ENCODE peak calls at places on chromosomes 2 and 18, in eight cellular contexts. One of them, this sample, is unnamed.

GRCh38 chr2:239143858-239144712 is 256.7 kb downstream of the HDAC4 start:
- DNase-seq in stimulated activated CD8-positive, alpha-beta memory T cell treated with anti-CD3 and anti-CD28 coated beads, Interleukin-2, amount 100 ng/mL, for 48 hours: no peak
- DNase-seq in stimulated activated CD4-positive, alpha-beta T cell treated with anti-CD3 and anti-CD28 coated beads, Interleukin-4, amount 100 ng/mL, for 48 hours: no peak
- DNase-seq in body of pancreas: peak; percentile 25
- DNase-seq in small intestine: peak; percentile 24
- DNase-seq in hypothalamus: no peak
- DNase-seq in AG04450: peak; percentile 21
- DNase-seq in CD8-positive, alpha-beta T cell: no peak
- DNase-seq in this sample: peak; percentile 7

GRCh38 chr2:215920244-215921100 is 92.9 kb downstream of the MREG start:
- DNase-seq in hypothalamus: no peak
- DNase-seq in stimulated activated CD4-positive, alpha-beta T cell treated with anti-CD3 and anti-CD28 coated beads, Interleukin-4, amount 100 ng/mL, for 48 hours: peak; percentile 49
- DNase-seq in AG04450: peak; percentile 65
- DNase-seq in CD8-positive, alpha-beta T cell: peak; percentile 31
- DNase-seq in stimulated activated CD8-positive, alpha-beta memory T cell treated with anti-CD3 and anti-CD28 coated beads, Interleukin-2, amount 100 ng/mL, for 48 hours: peak; percentile 7
- DNase-seq in body of pancreas: peak; percentile 60
- DNase-seq in small intestine: peak; percentile 55
- DNase-seq in this sample: peak; percentile 86

GRCh38 chr2:10223471-10223870 is 79.2 kb upstream of the HPCAL1 start:
- DNase-seq in stimulated activated CD4-positive, alpha-beta T cell treated with anti-CD3 and anti-CD28 coated beads, Interleukin-4, amount 100 ng/mL, for 48 hours: no peak
- DNase-seq in CD8-positive, alpha-beta T cell: no peak
- DNase-seq in stimulated activated CD8-positive, alpha-beta memory T cell treated with anti-CD3 and anti-CD28 coated beads, Interleukin-2, amount 100 ng/mL, for 48 hours: no peak
- DNase-seq in small intestine: no peak
- DNase-seq in hypothalamus: no peak
- DNase-seq in AG04450: no peak
- DNase-seq in body of pancreas: no peak
- DNase-seq in this sample: no peak

GRCh38 chr2:10057231-10058107 is 14.1 kb downstream of the KLF11 start:
- DNase-seq in CD8-positive, alpha-beta T cell: no peak
- DNase-seq in stimulated activated CD4-positive, alpha-beta T cell treated with anti-CD3 and anti-CD28 coated beads, Interleukin-4, amount 100 ng/mL, for 48 hours: no peak
- DNase-seq in small intestine: peak; percentile 60
- DNase-seq in hypothalamus: no peak
- DNase-seq in AG04450: peak; percentile 62
- DNase-seq in body of pancreas: no peak
- DNase-seq in stimulated activated CD8-positive, alpha-beta memory T cell treated with anti-CD3 and anti-CD28 coated beads, Interleukin-2, amount 100 ng/mL, for 48 hours: no peak
- DNase-seq in this sample: peak; percentile 75

GRCh38 chr18:79740741-79741700 is 56.7 kb upstream of the KCNG2 start:
- DNase-seq in stimulated activated CD4-positive, alpha-beta T cell treated with anti-CD3 and anti-CD28 coated beads, Interleukin-4, amount 100 ng/mL, for 48 hours: no peak
- DNase-seq in hypothalamus: no peak
- DNase-seq in body of pancreas: no peak
- DNase-seq in CD8-positive, alpha-beta T cell: no peak
- DNase-seq in AG04450: no peak
- DNase-seq in small intestine: no peak
- DNase-seq in stimulated activated CD8-positive, alpha-beta memory T cell treated with anti-CD3 and anti-CD28 coated beads, Interleukin-2, amount 100 ng/mL, for 48 hours: no peak
- DNase-seq in this sample: no peak

GRCh38 chr2:102592601-102593000 is 26.8 kb upstream of the SLC9A2 start:
- DNase-seq in hypothalamus: no peak
- DNase-seq in stimulated activated CD4-positive, alpha-beta T cell treated with anti-CD3 and anti-CD28 coated beads, Interleukin-4, amount 100 ng/mL, for 48 hours: peak; percentile 6
- DNase-seq in small intestine: peak; percentile 66
- DNase-seq in CD8-positive, alpha-beta T cell: no peak
- DNase-seq in AG04450: no peak
- DNase-seq in stimulated activated CD8-positive, alpha-beta memory T cell treated with anti-CD3 and anti-CD28 coated beads, Interleukin-2, amount 100 ng/mL, for 48 hours: no peak
- DNase-seq in body of pancreas: peak; percentile 12
- DNase-seq in this sample: peak; percentile 2

GRCh38 chr2:58428553-58429284 is 187.6 kb upstream of the FANCL start:
- DNase-seq in small intestine: no peak
- DNase-seq in body of pancreas: peak; percentile 29
- DNase-seq in hypothalamus: no peak
- DNase-seq in AG04450: no peak
- DNase-seq in stimulated activated CD4-positive, alpha-beta T cell treated with anti-CD3 and anti-CD28 coated beads, Interleukin-4, amount 100 ng/mL, for 48 hours: no peak
- DNase-seq in stimulated activated CD8-positive, alpha-beta memory T cell treated with anti-CD3 and anti-CD28 coated beads, Interleukin-2, amount 100 ng/mL, for 48 hours: no peak
- DNase-seq in CD8-positive, alpha-beta T cell: no peak
- DNase-seq in this sample: no peak

GRCh38 chr2:211724933-211725332 is 813.7 kb downstream of the ERBB4 start:
- DNase-seq in hypothalamus: no peak
- DNase-seq in small intestine: no peak
- DNase-seq in AG04450: no peak
- DNase-seq in body of pancreas: no peak
- DNase-seq in stimulated activated CD4-positive, alpha-beta T cell treated with anti-CD3 and anti-CD28 coated beads, Interleukin-4, amount 100 ng/mL, for 48 hours: no peak
- DNase-seq in stimulated activated CD8-positive, alpha-beta memory T cell treated with anti-CD3 and anti-CD28 coated beads, Interleukin-2, amount 100 ng/mL, for 48 hours: no peak
- DNase-seq in CD8-positive, alpha-beta T cell: no peak
- DNase-seq in this sample: no peak